ENCODE peak calls at places on chromosome 12, in five cellular contexts. M is activated B cell treated with CpG ODN at 0.5 μM for 24 hours, Z is endodermal cell, Q is Karpas-422, C is H9. O is an unnamed sample.

GRCh38 chr12:128190614-128191013 is 76.4 kb upstream of the TMEM132C start:
- DNase-seq in C (peak), M (no peak), Q (peak), Z (peak), O (peak)

GRCh38 chr12:93593833-93594232 is 21.4 kb downstream of the SOCS2 start:
- DNase-seq in Q (no peak), M (no peak), Z (no peak), C (no peak), O (no peak)

GRCh38 chr12:55700255-55701018 is 7.3 kb downstream of the ITGA7 start:
- DNase-seq in Q (no peak), M (no peak), C (no peak), Z (no peak), O (no peak)

GRCh38 chr12:31204995-31205582 is 120.9 kb downstream of the SINHCAF start:
- DNase-seq in M (no peak), Q (no peak), C (no peak), Z (no peak), O (no peak)

GRCh38 chr12:26809611-26810298 is 23.2 kb downstream of the ITPR2 start:
- DNase-seq in Z (no peak), M (no peak), C (no peak), Q (no peak), O (no peak)

GRCh38 chr12:68420225-68421008 is 88.3 kb upstream of the MDM1 start:
- DNase-seq in M (no peak), C (no peak), Q (no peak), Z (no peak), O (no peak)

GRCh38 chr12:70444903-70445302 is 78.8 kb downstream of the KCNMB4 start:
- DNase-seq in Z (no peak), C (no peak), M (no peak), Q (no peak), O (no peak)

GRCh38 chr12:6044082-6044481 is 80.4 kb downstream of the VWF start:
- DNase-seq in M (no peak), Z (no peak), C (no peak), Q (no peak), O (no peak)

GRCh38 chr12:105459760-105460325 is 129.4 kb downstream of the C12orf75 start:
- DNase-seq in Z (peak), M (no peak), C (no peak), Q (no peak), O (no peak)

GRCh38 chr12:14066021-14066420 is 84.6 kb upstream of the GRIN2B start:
- DNase-seq in M (no peak), C (no peak), Q (no peak), Z (no peak), O (no peak)

GRCh38 chr12:94148841-94149780 is 734 bp downstream of the PLXNC1 start:
- DNase-seq in Q (peak), Z (peak), C (peak), M (peak), O (peak)

GRCh38 chr12:24473097-24473496 is 475.8 kb downstream of the BCAT1 start:
- DNase-seq in Q (no peak), M (no peak), C (no peak), Z (no peak), O (no peak)

GRCh38 chr12:28057856-28058615 is 85.5 kb upstream of the PTHLH start:
- DNase-seq in M (no peak), Z (no peak), C (no peak), Q (no peak), O (no peak)

GRCh38 chr12:54439521-54440255 is 20.6 kb upstream of the ITGA5 start:
- DNase-seq in C (no peak), Z (peak), M (no peak), Q (peak), O (no peak)

GRCh38 chr12:111420494-111420893 is 14.8 kb downstream of the SH2B3 start:
- DNase-seq in Q (no peak), Z (no peak), M (no peak), C (no peak), O (no peak)

GRCh38 chr12:42761601-42762350 is 172.2 kb upstream of the PRICKLE1 start:
- DNase-seq in Z (no peak), M (no peak), C (no peak), Q (no peak), O (no peak)

GRCh38 chr12:47391566-47391965 is 311.8 kb upstream of the AMIGO2 start:
- DNase-seq in Z (no peak), M (no peak), Q (no peak), C (no peak), O (no peak)

GRCh38 chr12:72089678-72090077 is 151.0 kb downstream of the TPH2 start:
- DNase-seq in C (no peak), M (no peak), Q (no peak), Z (no peak), O (no peak)

GRCh38 chr12:103879878-103880277 is 38.8 kb upstream of the NT5DC3 start:
- DNase-seq in C (no peak), Z (no peak), Q (no peak), M (no peak), O (no peak)

GRCh38 chr12:117119592-117120198 is 20.5 kb upstream of the TESC start:
- DNase-seq in M (no peak), Q (peak), Z (peak), C (peak), O (no peak)

GRCh38 chr12:69738351-69739286 is at the start of gene RAB3IP:
- DNase-seq in Z (peak), Q (peak), C (peak), M (peak), O (peak)

GRCh38 chr12:104805186-104805585 is 152.9 kb downstream of the SLC41A2 start:
- DNase-seq in Z (no peak), M (no peak), Q (no peak), C (no peak), O (no peak)

GRCh38 chr12:50603817-50604639 is 99.2 kb downstream of the DIP2B start:
- DNase-seq in Z (no peak), C (no peak), M (no peak), Q (no peak), O (no peak)

GRCh38 chr12:93094988-93095737 is 166.1 kb upstream of the EEA1 start:
- DNase-seq in C (no peak), M (no peak), Q (no peak), Z (no peak), O (no peak)

GRCh38 chr12:46956451-46957035 is 122.9 kb upstream of the PCED1B start:
- DNase-seq in Z (no peak), M (no peak), C (no peak), Q (no peak), O (no peak)

GRCh38 chr12:29869916-29870315 is 86.2 kb upstream of the TMTC1 start:
- DNase-seq in Z (no peak), M (no peak), C (no peak), Q (no peak), O (no peak)

GRCh38 chr12:42756841-42757661 is 167.5 kb upstream of the PRICKLE1 start:
- DNase-seq in Q (no peak), C (peak), M (no peak), Z (peak), O (no peak)

GRCh38 chr12:119665164-119665929 is 2.6 kb upstream of the PRKAB1 start:
- DNase-seq in M (no peak), C (no peak), Z (no peak), Q (no peak), O (no peak)

GRCh38 chr12:95695741-95696140 is 94.8 kb downstream of the NTN4 start:
- DNase-seq in Q (no peak), M (no peak), C (no peak), Z (no peak), O (no peak)

GRCh38 chr12:4177257-4177656 is 96.3 kb upstream of the CCND2 start:
- DNase-seq in C (no peak), M (no peak), Z (no peak), Q (no peak), O (no peak)

GRCh38 chr12:68198490-68199086 is 27.0 kb downstream of the IL26 start:
- DNase-seq in Q (no peak), Z (no peak), C (no peak), M (no peak), O (no peak)

GRCh38 chr12:50119387-50119786 is 7.4 kb downstream of the COX14 start:
- DNase-seq in Z (no peak), M (no peak), Q (no peak), C (no peak), O (no peak)

GRCh38 chr12:92608418-92609091 is 94.2 kb upstream of the PLEKHG7 start:
- DNase-seq in M (no peak), Z (no peak), Q (no peak), C (no peak), O (no peak)

GRCh38 chr12:57234571-57235011 is 5.1 kb downstream of the SHMT2 start:
- DNase-seq in Q (no peak), M (peak), Z (no peak), C (no peak), O (no peak)

GRCh38 chr12:76719171-76719631 is 44.7 kb upstream of the ZDHHC17 start:
- DNase-seq in Q (no peak), Z (peak), C (no peak), M (no peak), O (no peak)

GRCh38 chr12:71639341-71639760 is 24.3 kb downstream of the ZFC3H1 start:
- DNase-seq in C (peak), M (no peak), Q (peak), Z (peak), O (no peak)

GRCh38 chr12:96177013-96177412 is 17.2 kb upstream of the ELK3 start:
- DNase-seq in C (no peak), M (no peak), Z (no peak), Q (no peak), O (no peak)

GRCh38 chr12:120574106-120574505 is 7.1 kb downstream of the POP5 start:
- DNase-seq in M (no peak), Q (no peak), Z (no peak), C (no peak), O (no peak)

GRCh38 chr12:94594443-94594825 is 55.9 kb downstream of the TMCC3 start:
- DNase-seq in M (no peak), Z (no peak), Q (no peak), C (no peak), O (no peak)